ENCODE peak calls at places on chromosomes 1 and 21, in six cellular contexts. W is mammary epithelial cell, J is neural progenitor cell, H is endothelial cell of umbilical vein, S is fibroblast of lung, D is MM.1S. E is an unnamed sample. For H4K20me1, the result is how much of the 10 kb centered on the place peaks cover.

GRCh38 chr1:180964609-180965008 is 51.9 kb downstream of the KIAA1614 start:
- DNase-seq in W (no peak), J (no peak), H (no peak), S (no peak), D (no peak), E (no peak)

GRCh38 chr21:44398499-44398898 is 45.1 kb downstream of the TRPM2 start:
- DNase-seq in W (no peak), J (no peak), H (no peak), S (no peak), D (no peak), E (no peak)

GRCh38 chr1:213761845-213762407 is 225.8 kb upstream of the PROX1 start:
- DNase-seq in W (no peak), J (no peak), H (peak), S (no peak), D (no peak), E (no peak)

GRCh38 chr21:36589352-36589971 is 109.5 kb upstream of the SIM2 start:
- DNase-seq in W (no peak), J (peak), H (peak), S (peak), D (peak), E (no peak)

GRCh38 chr1:29387210-29387609 is 150.9 kb downstream of the PTPRU start:
- DNase-seq in W (no peak), J (no peak), H (no peak), S (no peak), D (no peak), E (no peak)

GRCh38 chr1:208004851-208005250 is 93.9 kb upstream of the CD34 start:
- DNase-seq in W (peak), J (no peak), H (no peak), S (no peak), D (no peak), E (no peak)

GRCh38 chr1:150109567-150109966 is 40.1 kb upstream of the PLEKHO1 start:
- DNase-seq in W (no peak), J (no peak), H (no peak), S (no peak), D (no peak), E (no peak)

GRCh38 chr21:30747159-30747558 is at the start of gene KRTAP21-2:
- DNase-seq in W (no peak), J (no peak), H (no peak), S (no peak), D (no peak), E (no peak)

GRCh38 chr1:23825762-23826522 is 713 bp upstream of the HMGCL start:
- DNase-seq in W (no peak), J (no peak), H (no peak), S (no peak), D (peak), E (no peak)

GRCh38 chr1:8462298-8462946 is 144.5 kb downstream of the SLC45A1 start:
- DNase-seq in W (no peak), J (no peak), H (no peak), S (peak), D (no peak), E (no peak)

GRCh38 chr1:45552309-45552708 is 1.7 kb downstream of the AKR1A1 start:
- DNase-seq in W (peak), J (no peak), H (no peak), S (no peak), D (peak), E (no peak)

GRCh38 chr1:174956976-174957375 is 42.8 kb upstream of the CACYBP start:
- DNase-seq in W (no peak), J (no peak), H (no peak), S (no peak), D (no peak), E (no peak)

GRCh38 chr1:10283318-10283984 is 73.1 kb downstream of the KIF1B start:
- DNase-seq in W (no peak), J (no peak), H (no peak), S (no peak), D (no peak), E (no peak)

GRCh38 chr1:214244841-214245240 is 36.1 kb upstream of the SMYD2 start:
- DNase-seq in W (no peak), J (no peak), H (no peak), S (no peak), D (no peak), E (no peak)

GRCh38 chr1:92299477-92300125 is 742 bp downstream of the RPAP2 start:
- DNase-seq in W (peak), J (no peak), H (peak), S (peak), D (no peak), E (no peak)

GRCh38 chr1:203913045-203913444 is 51.6 kb downstream of the SNRPE start:
- DNase-seq in W (no peak), J (no peak), H (no peak), S (no peak), D (no peak), E (no peak)

GRCh38 chr1:216047821-216048220 is 375.4 kb downstream of the USH2A start:
- DNase-seq in W (no peak), J (no peak), H (no peak), S (peak), D (no peak), E (no peak)

GRCh38 chr1:32273389-32274208 is 18.3 kb upstream of the HDAC1 start:
- DNase-seq in W (peak), J (no peak), H (no peak), S (no peak), D (no peak), E (peak)

GRCh38 chr1:50080904-50081586 is 27.7 kb upstream of the ELAVL4 start:
- DNase-seq in W (peak), J (no peak), H (no peak), S (no peak), D (peak), E (no peak)

GRCh38 chr1:166159656-166160055 is 7.1 kb downstream of the FAM78B start:
- DNase-seq in W (no peak), J (peak), H (no peak), S (no peak), D (no peak), E (no peak)

GRCh38 chr21:31218830-31219608 is 125.0 kb downstream of the TIAM1 start:
- DNase-seq in W (peak), J (peak), H (no peak), S (peak), D (no peak), E (no peak)

GRCh38 chr1:226662704-226663326 is 76.3 kb downstream of the ITPKB start:
- DNase-seq in W (peak), J (no peak), H (peak), S (peak), D (peak), E (peak)

GRCh38 chr1:153919879-153920852 is 2.6 kb downstream of the GATAD2B start:
- DNase-seq in W (peak), J (peak), H (peak), S (peak), D (peak), E (no peak)

GRCh38 chr21:39483917-39484316 is 32.1 kb downstream of the SH3BGR start:
- DNase-seq in W (peak), J (no peak), H (peak), S (peak), D (no peak), E (no peak)

GRCh38 chr1:28552482-28553228 is at the start of gene TRNAU1AP:
- DNase-seq in W (peak), J (peak), H (peak), S (peak), D (peak), E (peak)

GRCh38 chr1:109283748-109284600 is 1.0 kb upstream of the PSRC1 start:
- DNase-seq in W (no peak), J (no peak), H (no peak), S (no peak), D (peak), E (no peak)

GRCh38 chr1:245873068-245873467 is 634.0 kb downstream of the SMYD3 start:
- DNase-seq in W (no peak), J (no peak), H (no peak), S (no peak), D (no peak), E (no peak)

GRCh38 chr1:66751160-66751559 is 1.1 kb upstream of the DYNLT5 start:
- DNase-seq in W (no peak), J (no peak), H (no peak), S (no peak), D (no peak), E (no peak)

GRCh38 chr1:159924025-159924790 is 1.1 kb downstream of the TAGLN2 start:
- DNase-seq in W (peak), J (no peak), H (peak), S (peak), D (peak), E (no peak)
- H4K20me1 ChIP-seq in W (under half), J (under half), H (under half), S (under half), D (under half), E (under half)

GRCh38 chr1:90851711-90852050 is 134.6 kb upstream of the BARHL2 start:
- DNase-seq in W (no peak), J (no peak), H (no peak), S (no peak), D (no peak), E (no peak)
- H3K9ac ChIP-seq in W (no peak), J (no peak), H (no peak), S (no peak), D (no peak), E (no peak)

DNA sequence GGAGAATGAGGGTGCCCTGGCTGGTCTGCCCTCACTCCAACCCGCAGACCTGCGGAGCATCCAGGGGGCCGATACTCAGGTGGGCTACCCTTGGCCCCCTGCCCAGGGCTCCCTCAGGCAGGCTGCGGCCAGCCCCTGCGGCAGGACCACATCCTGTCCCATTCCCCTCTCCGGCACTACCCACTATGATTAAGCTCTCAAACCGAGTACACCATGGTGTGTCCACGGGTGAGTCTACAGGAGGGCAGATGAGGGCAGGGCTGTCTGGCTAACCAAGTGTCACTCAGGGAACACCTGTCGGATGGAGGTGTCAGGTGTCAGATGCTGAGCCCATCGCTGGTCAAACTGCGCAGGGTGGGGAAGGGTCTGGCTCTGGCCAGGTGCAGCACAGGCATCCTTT is 47.2 kb downstream of the SLC66A1 start:
- DNase-seq in W (no peak), J (no peak), H (no peak), S (no peak), D (no peak), E (no peak)
- H4K20me1 ChIP-seq in W (under half), J (under half), H (under half), S (under half), D (under half), E (under half)

GRCh38 chr1:236870721-236871120 is 75.6 kb downstream of the MTR start:
- DNase-seq in W (no peak), J (no peak), H (no peak), S (no peak), D (no peak), E (no peak)

GRCh38 chr1:236864996-236865877 is 70.1 kb downstream of the MTR start:
- DNase-seq in W (no peak), J (no peak), H (no peak), S (peak), D (no peak), E (no peak)

GRCh38 chr1:236868625-236869467 is 73.8 kb downstream of the MTR start:
- DNase-seq in W (peak), J (peak), H (peak), S (peak), D (peak), E (peak)

GRCh38 chr1:236872075-236872666 is 77.1 kb downstream of the MTR start:
- DNase-seq in W (no peak), J (no peak), H (no peak), S (no peak), D (no peak), E (no peak)

DNA sequence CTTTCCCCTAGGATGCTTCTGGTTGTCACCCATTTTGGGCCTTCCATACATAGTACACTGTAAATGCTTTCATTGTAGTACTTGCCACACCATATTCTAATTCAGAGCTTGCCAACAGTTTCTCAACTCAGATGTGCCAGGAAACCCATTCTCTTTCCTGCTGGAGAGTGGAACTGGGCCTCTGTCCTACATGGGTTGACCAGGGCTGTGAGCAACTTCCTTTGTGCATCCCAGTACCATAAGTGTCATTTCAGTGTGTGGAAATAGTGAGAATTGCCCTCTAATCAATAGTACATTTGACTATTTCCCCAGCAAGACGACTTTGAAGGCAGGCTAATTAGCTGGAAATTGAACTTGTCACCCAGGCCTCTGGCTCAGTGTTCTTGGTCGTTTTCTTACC is 74.8 kb downstream of the MTR start:
- DNase-seq in W (no peak), J (no peak), H (no peak), S (no peak), D (no peak), E (no peak)
- H3K9ac ChIP-seq in W (no peak), J (no peak), H (no peak), S (no peak), D (no peak), E (no peak)

DNA sequence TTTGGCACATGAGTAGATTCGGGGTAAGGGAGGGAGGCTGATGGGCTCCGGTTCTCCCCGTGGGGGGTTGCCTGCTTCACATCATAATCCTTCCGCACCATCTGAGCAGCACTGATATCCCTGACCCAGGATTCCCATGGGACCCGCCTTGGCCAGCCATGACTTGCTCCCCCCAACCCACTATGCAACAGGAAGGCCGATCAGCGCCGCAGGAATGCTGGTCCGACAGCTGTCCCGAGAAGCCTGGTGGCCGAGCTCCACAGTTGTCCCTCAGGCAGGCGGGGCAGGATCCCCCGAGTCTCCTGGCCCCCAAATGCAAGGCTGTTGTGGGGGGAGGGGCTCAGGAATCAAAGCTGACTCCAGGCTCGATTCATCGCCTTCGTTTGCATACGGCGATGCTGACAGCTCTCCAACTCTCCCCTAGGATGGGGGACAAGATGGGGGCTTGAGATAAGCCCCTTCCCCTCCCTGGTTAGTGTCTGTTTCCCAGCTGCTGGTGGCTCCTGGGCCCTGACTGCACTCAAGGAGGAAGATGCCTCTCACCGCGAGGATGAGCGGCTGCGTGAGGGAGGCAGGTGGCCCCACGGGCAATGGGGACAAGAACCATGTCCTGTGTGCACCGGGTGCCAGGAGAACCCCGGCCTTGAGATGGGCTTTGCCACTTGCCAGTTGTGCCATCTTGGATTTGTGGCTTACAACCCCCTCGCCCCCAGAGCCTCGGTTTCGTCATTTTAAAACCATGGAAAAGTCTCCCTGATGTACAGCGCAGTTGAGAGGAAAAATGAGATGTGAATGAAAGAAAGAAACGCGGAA is 9.4 kb downstream of the DRAXIN start:
- DNase-seq in W (no peak), J (peak), H (no peak), S (no peak), D (no peak), E (no peak)
- H4K20me1 ChIP-seq in W (under half), J (half or more), H (under half), S (under half), D (under half), E (under half)